ENCODE peak calls at places on chromosomes 3 and 15, in eight cellular contexts. Y is stimulated activated CD8-positive, alpha-beta memory T cell treated with anti-CD3 and anti-CD28 coated beads, Interleukin-4, amount 100 ng/mL, for 24 hours; T is stimulated activated naive B cell treated with anti-CD40 and anti-IgM and Interleukin-4, amounts not matched to agents 10 μg/mL and 1 μg/mL and 100 μg/mL, for 72 hours; V is GM13976; O is head of caudate nucleus; P is iris pigment epithelial cell; M is astrocyte; U is AG09319. A is an unnamed sample.

GRCh38 chr3:53222183-53222901 is 33.5 kb downstream of the TKT start:
- DNase-seq in Y (no peak), T (no peak), V (no peak), O (no peak), P (no peak), M (no peak), U (no peak), A (no peak)

GRCh38 chr3:53295410-53295809 is 39.6 kb upstream of the TKT start:
- DNase-seq in Y (no peak), T (no peak), V (no peak), O (no peak), P (no peak), M (no peak), U (no peak), A (no peak)

GRCh38 chr3:68206524-68207117 is 552.2 kb upstream of the SUCLG2 start:
- DNase-seq in Y (no peak), T (no peak), V (no peak), O (no peak), P (no peak), M (no peak), U (no peak), A (no peak)

GRCh38 chr3:52570076-52570475 is 33.7 kb downstream of the UQCC5 start:
- DNase-seq in Y (no peak), T (no peak), V (no peak), O (no peak), P (peak; percentile 81), M (peak; percentile 57), U (no peak), A (no peak)

GRCh38 chr3:40719660-40720287 is 195.0 kb downstream of the ZNF621 start:
- DNase-seq in Y (no peak), T (no peak), V (no peak), O (no peak), P (peak; percentile 4), M (no peak), U (no peak), A (no peak)

GRCh38 chr3:11510001-11510760 is 133.5 kb downstream of the VGLL4 start:
- DNase-seq in Y (no peak), T (no peak), V (no peak), O (no peak), P (no peak), M (no peak), U (no peak), A (no peak)

GRCh38 chr15:83659011-83659811 is 5.3 kb downstream of the ADAMTSL3 start:
- DNase-seq in Y (no peak), T (no peak), V (no peak), O (no peak), P (no peak), M (no peak), U (no peak), A (no peak)

GRCh38 chr15:77421370-77421700 is 647 bp downstream of the HMG20A start:
- DNase-seq in Y (no peak), T (no peak), V (no peak), O (no peak), P (no peak), M (no peak), U (no peak), A (no peak)

GRCh38 chr15:73747847-73748605 is 5.1 kb downstream of the INSYN1 start:
- DNase-seq in Y (no peak), T (no peak), V (no peak), O (no peak), P (no peak), M (no peak), U (no peak), A (no peak)

GRCh38 chr3:126419886-126420786 is 25.4 kb downstream of the CFAP100 start:
- DNase-seq in Y (no peak), T (no peak), V (no peak), O (no peak), P (peak; percentile 16), M (no peak), U (no peak), A (no peak)

GRCh38 chr3:49173116-49173791 is 1.9 kb downstream of the KLHDC8B start:
- DNase-seq in Y (no peak), T (no peak), V (no peak), O (no peak), P (no peak), M (no peak), U (no peak), A (no peak)

GRCh38 chr3:126743781-126744180 is 39.7 kb downstream of the CHCHD6 start:
- DNase-seq in Y (no peak), T (no peak), V (no peak), O (no peak), P (no peak), M (no peak), U (no peak), A (no peak)

GRCh38 chr3:107988464-107989156 is 102.2 kb downstream of the CD47 start:
- DNase-seq in Y (no peak), T (no peak), V (no peak), O (no peak), P (peak; percentile 59), M (peak; percentile 45), U (peak; percentile 20), A (no peak)

GRCh38 chr3:134663646-134664456 is 13.0 kb upstream of the KY start:
- DNase-seq in Y (no peak), T (no peak), V (no peak), O (no peak), P (no peak), M (peak; percentile 47), U (no peak), A (no peak)

GRCh38 chr15:74904190-74904805 is 2.4 kb downstream of the FAM219B start:
- DNase-seq in Y (no peak), T (no peak), V (no peak), O (no peak), P (no peak), M (no peak), U (no peak), A (no peak)

GRCh38 chr3:31610700-31611275 is 78.1 kb downstream of the STT3B start:
- DNase-seq in Y (no peak), T (no peak), V (no peak), O (no peak), P (peak; percentile 62), M (peak; percentile 28), U (peak; percentile 15), A (no peak)

GRCh38 chr15:34318277-34319079 is 19.1 kb downstream of the SLC12A6 start:
- DNase-seq in Y (no peak), T (no peak), V (peak; percentile 38), O (peak; percentile 51), P (peak; percentile 68), M (peak; percentile 45), U (peak; percentile 15), A (no peak)

GRCh38 chr3:119161240-119161639 is 12.2 kb upstream of the UPK1B start:
- DNase-seq in Y (no peak), T (no peak), V (no peak), O (no peak), P (no peak), M (no peak), U (no peak), A (no peak)

GRCh38 chr3:187550446-187550845 is 119.7 kb downstream of the SST start:
- DNase-seq in Y (no peak), T (no peak), V (no peak), O (no peak), P (no peak), M (no peak), U (no peak), A (no peak)

GRCh38 chr3:182284793-182285192 is 508.5 kb upstream of the ATP11B start:
- DNase-seq in Y (no peak), T (no peak), V (no peak), O (no peak), P (no peak), M (no peak), U (no peak), A (no peak)

GRCh38 chr3:72171461-72171860 is 386.5 kb upstream of the PROK2 start:
- DNase-seq in Y (no peak), T (no peak), V (no peak), O (peak; percentile 42), P (no peak), M (peak; percentile 62), U (no peak), A (no peak)

GRCh38 chr15:92683511-92683834 is 27.9 kb upstream of the FAM174B start:
- DNase-seq in Y (no peak), T (no peak), V (no peak), O (peak; percentile 28), P (no peak), M (no peak), U (no peak), A (no peak)

GRCh38 chr3:39548282-39548681 is 80.8 kb downstream of the MOBP start:
- DNase-seq in Y (no peak), T (no peak), V (no peak), O (no peak), P (peak; percentile 6), M (no peak), U (no peak), A (no peak)

GRCh38 chr3:167732313-167733065 is 2.2 kb downstream of the PDCD10 start:
- DNase-seq in Y (no peak), T (no peak), V (no peak), O (no peak), P (peak; percentile 9), M (no peak), U (no peak), A (no peak)

GRCh38 chr3:192303235-192303634 is 424.1 kb downstream of the FGF12 start:
- DNase-seq in Y (no peak), T (no peak), V (no peak), O (no peak), P (no peak), M (no peak), U (no peak), A (no peak)

GRCh38 chr3:122456074-122456473 is 40.2 kb upstream of the WDR5B start:
- DNase-seq in Y (no peak), T (no peak), V (no peak), O (no peak), P (no peak), M (no peak), U (no peak), A (no peak)

GRCh38 chr3:186461141-186461540 is 83.0 kb downstream of the CRYGS start:
- DNase-seq in Y (no peak), T (no peak), V (no peak), O (no peak), P (peak; percentile 80), M (peak; percentile 81), U (no peak), A (no peak)

GRCh38 chr3:95719481-95719880 is 1094.9 kb upstream of the EPHA6 start:
- DNase-seq in Y (no peak), T (no peak), V (no peak), O (no peak), P (no peak), M (no peak), U (no peak), A (no peak)

GRCh38 chr3:3258281-3258680 is 78.8 kb upstream of the CRBN start:
- DNase-seq in Y (no peak), T (no peak), V (no peak), O (no peak), P (no peak), M (no peak), U (no peak), A (no peak)

A was measured in T-cell.